ENCODE peak calls at places on chromosomes 6 and 20, in four cellular contexts. K is SK-N-SH, O is HepG2, U is K562. D is an unnamed sample.

GRCh38 chr6:87730310-87730709 is 28.3 kb upstream of the AKIRIN2 start:
- DNase-seq in K (no peak), O (peak), U (no peak), D (no peak)

GRCh38 chr6:75368151-75368779 is 83.7 kb upstream of the TMEM30A start:
- DNase-seq in K (peak), O (peak), U (peak), D (peak)

GRCh38 chr20:31523361-31524283 is 9.4 kb downstream of the HM13 start:
- DNase-seq in K (no peak), O (no peak), U (no peak), D (no peak)

GRCh38 chr6:19723533-19723932 is 113.6 kb upstream of the ID4 start:
- DNase-seq in K (no peak), O (no peak), U (no peak), D (no peak)

GRCh38 chr20:52457826-52458225 is 266.2 kb upstream of the ZFP64 start:
- DNase-seq in K (no peak), O (no peak), U (no peak), D (no peak)

GRCh38 chr6:87276624-87277023 is 45.8 kb upstream of the SMIM8 start:
- DNase-seq in K (no peak), O (no peak), U (no peak), D (no peak)

GRCh38 chr20:35311409-35311808 is 19.2 kb upstream of the FAM83C start:
- DNase-seq in K (no peak), O (no peak), U (peak), D (peak)

GRCh38 chr6:95511404-95511803 is 65.9 kb upstream of the MANEA start:
- DNase-seq in K (no peak), O (no peak), U (no peak), D (no peak)

GRCh38 chr6:84411060-84411629 is 183.7 kb upstream of the CEP162 start:
- DNase-seq in K (no peak), O (no peak), U (no peak), D (no peak)

GRCh38 chr6:41836022-41836659 is 48.6 kb downstream of the TOMM6 start:
- DNase-seq in K (no peak), O (no peak), U (no peak), D (no peak)

GRCh38 chr6:49326337-49326736 is 136.7 kb downstream of the MMUT start:
- DNase-seq in K (no peak), O (no peak), U (no peak), D (no peak)
- TF ChIP-seq ELF1 in K (no peak), O (no peak), U (no peak), D (no peak)

DNA sequence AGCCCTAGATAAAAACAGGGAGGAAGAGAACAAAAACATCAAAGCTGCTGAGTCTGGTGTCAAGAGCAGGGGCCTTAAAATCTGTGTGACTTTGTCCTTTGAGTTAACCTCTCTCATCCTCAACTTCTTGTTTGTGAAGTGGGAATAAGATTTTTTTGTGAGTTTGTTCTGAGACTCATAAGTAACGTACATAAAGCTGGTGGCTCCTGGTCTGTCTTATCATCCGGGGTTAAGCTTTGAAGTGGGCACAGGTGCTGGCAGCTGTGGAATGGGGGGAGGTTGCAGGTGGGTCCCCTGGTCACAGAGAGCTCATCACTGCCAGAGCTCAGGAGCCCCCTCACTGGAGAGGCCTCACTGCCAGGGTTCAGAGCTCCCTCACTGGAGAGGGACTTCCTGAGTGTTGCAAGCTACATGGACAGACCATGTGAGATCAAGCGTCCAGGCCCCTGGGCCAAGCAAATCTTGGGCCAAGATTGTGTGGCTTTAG is 174.1 kb downstream of the NRN1 start:
- DNase-seq in K (no peak), O (no peak), U (no peak), D (no peak)
- TF ChIP-seq ELF1 in K (no peak), O (no peak), U (no peak), D (no peak)

GRCh38 chr6:45663181-45664180 is 285.7 kb upstream of the SUPT3H start:
- DNase-seq in K (no peak), O (no peak), U (no peak), D (no peak)
- TF ChIP-seq ELF1 in K (no peak), O (no peak), U (no peak), D (no peak)

DNA sequence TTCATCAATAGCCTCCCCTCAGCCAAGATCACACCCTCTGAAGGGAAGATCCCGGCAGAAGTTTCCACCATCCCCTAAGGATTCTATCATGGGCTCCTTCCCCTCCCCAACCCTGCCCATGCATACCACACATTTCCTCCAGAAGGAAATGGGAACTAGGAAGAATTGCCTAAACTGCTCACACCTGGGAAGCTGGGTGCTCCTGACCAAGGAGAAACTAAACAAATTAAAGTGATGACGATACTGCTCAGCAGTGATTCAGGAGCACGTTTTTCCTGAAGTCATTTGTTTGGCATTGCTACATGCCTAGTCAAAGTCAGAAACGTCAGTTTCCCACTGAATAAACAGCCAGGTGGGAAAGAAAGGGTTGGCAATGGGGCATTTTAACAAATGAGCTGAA is 136.1 kb upstream of the CDYL start:
- DNase-seq in K (no peak), O (no peak), U (no peak), D (no peak)
- TF ChIP-seq ELF1 in K (no peak), O (no peak), U (no peak), D (no peak)

D was measured in HCT116.